ENCODE peak calls at places on chromosomes 11 and 22, in nine cellular contexts. J is activated CD4-positive, CD25-positive, alpha-beta regulatory T cell treated with anti-CD3 and anti-CD28 coated beads, Interleukin-2, amount 50 U/mL, for 16 hours; U is uterus; V is WERI-Rb-1; X is LoVo; K is midbrain; Z is CD4-positive, alpha-beta T cell; T is coronary artery; R is nucleus accumbens. O is an unnamed sample.

GRCh38 chr22:30866811-30867271 is 101.7 kb downstream of the MORC2 start:
- DNase-seq in J (no peak), R (no peak), K (no peak), X (no peak), T (peak; percentile 49), V (no peak), Z (no peak), U (peak; percentile 10), O (no peak)

GRCh38 chr11:126637800-126638175 is 282.3 kb downstream of the ST3GAL4 start:
- DNase-seq in Z (no peak), K (no peak), V (no peak), R (no peak), X (no peak), T (no peak), J (no peak), U (no peak), O (no peak)

GRCh38 chr11:117876341-117877119 is at the start of gene FXYD6:
- DNase-seq in Z (no peak), R (no peak), T (peak; percentile 76), J (no peak), V (peak; percentile 84), U (peak; percentile 81), K (peak; percentile 37), X (no peak), O (no peak)

GRCh38 chr11:120917536-120918239 is 106.2 kb upstream of the TBCEL start:
- DNase-seq in Z (no peak), U (no peak), V (peak; percentile 91), X (no peak), K (no peak), T (no peak), R (no peak), J (no peak), O (no peak)

GRCh38 chr11:58580311-58580710 is 1.4 kb downstream of the ZFP91 start:
- DNase-seq in R (no peak), J (no peak), X (no peak), T (no peak), K (no peak), Z (no peak), V (no peak), U (no peak), O (no peak)

GRCh38 chr11:43935131-43935979 is 7.1 kb upstream of the C11orf96 start:
- DNase-seq in K (no peak), U (no peak), R (no peak), V (no peak), X (no peak), J (no peak), T (no peak), Z (no peak), O (no peak)

GRCh38 chr11:75598900-75599299 is 36.8 kb downstream of the SERPINH1 start:
- DNase-seq in K (no peak), V (no peak), X (no peak), Z (no peak), T (no peak), U (no peak), J (no peak), R (no peak), O (no peak)

GRCh38 chr22:39139933-39140332 is 12.5 kb downstream of the CBX7 start:
- DNase-seq in T (no peak), J (no peak), V (no peak), X (no peak), Z (no peak), K (no peak), U (no peak), R (no peak), O (no peak)

GRCh38 chr11:69427337-69427736 is 54.1 kb upstream of the LINC01488 start:
- DNase-seq in X (no peak), T (no peak), V (no peak), U (no peak), K (peak; percentile 13), Z (no peak), J (no peak), R (no peak), O (no peak)

GRCh38 chr11:132650969-132651720 is 881.2 kb downstream of the OPCML start:
- DNase-seq in K (no peak), R (no peak), U (no peak), X (no peak), Z (no peak), J (no peak), T (no peak), V (peak; percentile 53), O (no peak)

GRCh38 chr11:125192194-125192593 is 27.6 kb downstream of the PKNOX2 start:
- DNase-seq in V (no peak), R (no peak), U (no peak), X (no peak), T (no peak), Z (no peak), K (no peak), J (no peak), O (no peak)

GRCh38 chr11:77106321-77106720 is 3.7 kb downstream of the OMP start:
- DNase-seq in Z (no peak), K (peak; percentile 60), U (no peak), V (no peak), J (no peak), X (no peak), R (no peak), T (no peak), O (no peak)

GRCh38 chr11:100706179-100706578 is 19.1 kb downstream of the ARHGAP42 start:
- DNase-seq in T (no peak), V (no peak), J (no peak), R (no peak), X (no peak), K (no peak), Z (no peak), U (no peak), O (no peak)

GRCh38 chr11:81007046-81007445 is 1566.2 kb upstream of the TENM4 start:
- DNase-seq in V (no peak), T (no peak), K (peak; percentile 2), J (no peak), R (no peak), Z (no peak), X (peak; percentile 14), U (no peak), O (no peak)

GRCh38 chr11:32137263-32137662 is 46.4 kb downstream of the RCN1 start:
- DNase-seq in R (no peak), X (peak; percentile 41), J (no peak), K (no peak), V (no peak), T (no peak), Z (no peak), U (no peak), O (no peak)

GRCh38 chr11:1205121-1205986 is 17.5 kb upstream of the MUC5B start:
- DNase-seq in K (no peak), X (no peak), U (peak; percentile 4), Z (no peak), T (no peak), R (no peak), V (peak; percentile 4), J (no peak), O (no peak)

GRCh38 chr11:88414981-88415391 is 77.5 kb upstream of the CTSC start:
- DNase-seq in U (no peak), R (no peak), T (no peak), K (no peak), J (no peak), V (no peak), X (no peak), Z (no peak), O (no peak)

GRCh38 chr11:64649304-64649703 is 58.3 kb downstream of the SLC22A12 start:
- DNase-seq in Z (no peak), J (no peak), X (no peak), V (peak; percentile 70), R (no peak), K (no peak), T (no peak), U (no peak), O (no peak)

GRCh38 chr22:23684561-23685031 is 6.2 kb upstream of the RGL4 start:
- DNase-seq in J (no peak), R (no peak), X (no peak), U (no peak), T (no peak), Z (no peak), V (no peak), K (no peak), O (no peak)

GRCh38 chr11:123194308-123195181 is 503 bp downstream of the CLMP start:
- DNase-seq in T (peak; percentile 71), X (no peak), R (no peak), Z (no peak), K (no peak), V (peak; percentile 47), U (peak; percentile 49), J (no peak), O (no peak)

GRCh38 chr11:92834296-92835020 is 135.0 kb upstream of the MTNR1B start:
- DNase-seq in X (no peak), J (no peak), V (no peak), T (no peak), Z (no peak), K (no peak), U (no peak), R (no peak), O (no peak)

GRCh38 chr11:20367313-20367948 is 3.9 kb downstream of the HTATIP2 start:
- DNase-seq in U (peak; percentile 74), R (peak; percentile 30), X (peak; percentile 79), Z (peak; percentile 25), J (peak; percentile 33), T (no peak), K (peak; percentile 59), V (no peak), O (no peak)

GRCh38 chr22:41596776-41597634 is 7.4 kb upstream of the PMM1 start:
- DNase-seq in V (peak; percentile 63), X (peak; percentile 20), J (no peak), Z (no peak), U (no peak), R (peak; percentile 10), T (peak; percentile 73), K (peak; percentile 58), O (peak; percentile 15)

GRCh38 chr11:68641880-68642279 is 42.5 kb upstream of the GAL start:
- DNase-seq in K (no peak), V (no peak), R (no peak), U (no peak), J (no peak), Z (no peak), T (no peak), X (no peak), O (no peak)

GRCh38 chr11:130527648-130528300 is 79.3 kb downstream of the ADAMTS15 start:
- DNase-seq in R (no peak), V (no peak), J (no peak), U (no peak), X (no peak), T (peak; percentile 74), K (no peak), Z (no peak), O (no peak)

GRCh38 chr11:33652001-33652400 is 48.6 kb downstream of the C11orf91 start:
- DNase-seq in Z (no peak), U (no peak), K (no peak), V (no peak), R (no peak), J (no peak), T (no peak), X (no peak), O (no peak)

GRCh38 chr11:69232821-69233760 is 60.9 kb upstream of the MYEOV start:
- DNase-seq in V (no peak), J (no peak), T (peak; percentile 29), X (no peak), R (no peak), Z (no peak), U (no peak), K (no peak), O (no peak)